ENCODE peak calls at places on chromosomes 13 and 19, in seven cellular contexts. One of them, this sample, is unnamed.

GRCh38 chr13:43663474-43664090 is 123.2 kb downstream of the ENOX1 start:
- DNase-seq in uterus: no peak
- DNase-seq in NCI-H510A: no peak
- DNase-seq in thoracic aorta: no peak
- DNase-seq in stimulated activated CD4-positive, alpha-beta T cell treated with anti-CD3 and anti-CD28 coated beads, Interleukin-2, amount 100 ng/mL, for 48 hours: no peak
- DNase-seq in T-helper 2 cell: no peak
- DNase-seq in heart left ventricle: no peak
- DNase-seq in this sample: no peak

GRCh38 chr19:41808663-41809566 is 12.5 kb downstream of the CEACAM3 start:
- DNase-seq in stimulated activated CD4-positive, alpha-beta T cell treated with anti-CD3 and anti-CD28 coated beads, Interleukin-2, amount 100 ng/mL, for 48 hours: no peak
- DNase-seq in heart left ventricle: peak
- DNase-seq in uterus: no peak
- DNase-seq in thoracic aorta: no peak
- DNase-seq in NCI-H510A: no peak
- DNase-seq in T-helper 2 cell: no peak
- DNase-seq in this sample: no peak

GRCh38 chr19:17319473-17320238 is 10.3 kb downstream of the DDA1 start:
- DNase-seq in T-helper 2 cell: no peak
- DNase-seq in stimulated activated CD4-positive, alpha-beta T cell treated with anti-CD3 and anti-CD28 coated beads, Interleukin-2, amount 100 ng/mL, for 48 hours: no peak
- DNase-seq in thoracic aorta: no peak
- DNase-seq in heart left ventricle: no peak
- DNase-seq in uterus: no peak
- DNase-seq in NCI-H510A: no peak
- DNase-seq in this sample: no peak

GRCh38 chr13:110702591-110703526 is 3.1 kb downstream of the CARS2 start:
- DNase-seq in T-helper 2 cell: no peak
- DNase-seq in uterus: no peak
- DNase-seq in heart left ventricle: no peak
- DNase-seq in thoracic aorta: no peak
- DNase-seq in NCI-H510A: no peak
- DNase-seq in stimulated activated CD4-positive, alpha-beta T cell treated with anti-CD3 and anti-CD28 coated beads, Interleukin-2, amount 100 ng/mL, for 48 hours: no peak
- DNase-seq in this sample: no peak

GRCh38 chr13:26540319-26540718 is 17.2 kb upstream of the WASF3 start:
- DNase-seq in stimulated activated CD4-positive, alpha-beta T cell treated with anti-CD3 and anti-CD28 coated beads, Interleukin-2, amount 100 ng/mL, for 48 hours: no peak
- DNase-seq in uterus: no peak
- DNase-seq in thoracic aorta: no peak
- DNase-seq in T-helper 2 cell: no peak
- DNase-seq in NCI-H510A: no peak
- DNase-seq in heart left ventricle: no peak
- DNase-seq in this sample: no peak

GRCh38 chr19:2171349-2172145 is 7.8 kb downstream of the DOT1L start:
- DNase-seq in thoracic aorta: no peak
- DNase-seq in T-helper 2 cell: peak
- DNase-seq in NCI-H510A: no peak
- DNase-seq in uterus: no peak
- DNase-seq in heart left ventricle: no peak
- DNase-seq in stimulated activated CD4-positive, alpha-beta T cell treated with anti-CD3 and anti-CD28 coated beads, Interleukin-2, amount 100 ng/mL, for 48 hours: peak
- DNase-seq in this sample: no peak

GRCh38 chr19:1985588-1986356 is 29.7 kb downstream of the BTBD2 start:
- DNase-seq in heart left ventricle: no peak
- DNase-seq in NCI-H510A: no peak
- DNase-seq in thoracic aorta: no peak
- DNase-seq in T-helper 2 cell: no peak
- DNase-seq in uterus: no peak
- DNase-seq in stimulated activated CD4-positive, alpha-beta T cell treated with anti-CD3 and anti-CD28 coated beads, Interleukin-2, amount 100 ng/mL, for 48 hours: no peak
- DNase-seq in this sample: no peak

GRCh38 chr19:55370305-55370988 is at the start of gene IL11:
- DNase-seq in uterus: no peak
- DNase-seq in thoracic aorta: no peak
- DNase-seq in T-helper 2 cell: no peak
- DNase-seq in stimulated activated CD4-positive, alpha-beta T cell treated with anti-CD3 and anti-CD28 coated beads, Interleukin-2, amount 100 ng/mL, for 48 hours: no peak
- DNase-seq in NCI-H510A: no peak
- DNase-seq in heart left ventricle: no peak
- DNase-seq in this sample: no peak

GRCh38 chr19:28066988-28067387 is 1146.0 kb downstream of the UQCRFS1 start:
- DNase-seq in thoracic aorta: no peak
- DNase-seq in heart left ventricle: no peak
- DNase-seq in stimulated activated CD4-positive, alpha-beta T cell treated with anti-CD3 and anti-CD28 coated beads, Interleukin-2, amount 100 ng/mL, for 48 hours: no peak
- DNase-seq in NCI-H510A: no peak
- DNase-seq in T-helper 2 cell: no peak
- DNase-seq in uterus: no peak
- DNase-seq in this sample: no peak

GRCh38 chr19:49635530-49636229 is 4.3 kb downstream of the RRAS start:
- DNase-seq in NCI-H510A: no peak
- DNase-seq in stimulated activated CD4-positive, alpha-beta T cell treated with anti-CD3 and anti-CD28 coated beads, Interleukin-2, amount 100 ng/mL, for 48 hours: no peak
- DNase-seq in uterus: no peak
- DNase-seq in heart left ventricle: no peak
- DNase-seq in T-helper 2 cell: no peak
- DNase-seq in thoracic aorta: no peak
- DNase-seq in this sample: no peak

GRCh38 chr19:53076984-53077383 is 26.2 kb downstream of the ZNF160 start:
- DNase-seq in T-helper 2 cell: no peak
- DNase-seq in NCI-H510A: no peak
- DNase-seq in heart left ventricle: peak
- DNase-seq in uterus: peak
- DNase-seq in thoracic aorta: no peak
- DNase-seq in stimulated activated CD4-positive, alpha-beta T cell treated with anti-CD3 and anti-CD28 coated beads, Interleukin-2, amount 100 ng/mL, for 48 hours: no peak
- DNase-seq in this sample: peak

GRCh38 chr13:67238277-67238859 is 8.2 kb upstream of the PCDH9 start:
- DNase-seq in stimulated activated CD4-positive, alpha-beta T cell treated with anti-CD3 and anti-CD28 coated beads, Interleukin-2, amount 100 ng/mL, for 48 hours: no peak
- DNase-seq in uterus: no peak
- DNase-seq in NCI-H510A: no peak
- DNase-seq in T-helper 2 cell: no peak
- DNase-seq in thoracic aorta: no peak
- DNase-seq in heart left ventricle: no peak
- DNase-seq in this sample: no peak

GRCh38 chr13:30346159-30346788 is 38.9 kb upstream of the KATNAL1 start:
- DNase-seq in uterus: no peak
- DNase-seq in heart left ventricle: no peak
- DNase-seq in NCI-H510A: no peak
- DNase-seq in stimulated activated CD4-positive, alpha-beta T cell treated with anti-CD3 and anti-CD28 coated beads, Interleukin-2, amount 100 ng/mL, for 48 hours: peak
- DNase-seq in thoracic aorta: no peak
- DNase-seq in T-helper 2 cell: no peak
- DNase-seq in this sample: no peak

GRCh38 chr13:30107126-30107525 is 200.2 kb downstream of the KATNAL1 start:
- DNase-seq in stimulated activated CD4-positive, alpha-beta T cell treated with anti-CD3 and anti-CD28 coated beads, Interleukin-2, amount 100 ng/mL, for 48 hours: no peak
- DNase-seq in uterus: no peak
- DNase-seq in heart left ventricle: no peak
- DNase-seq in thoracic aorta: no peak
- DNase-seq in NCI-H510A: no peak
- DNase-seq in T-helper 2 cell: no peak
- DNase-seq in this sample: no peak